ENCODE peak calls at places on chromosome 7, in four cellular contexts. T is A549, M is HepG2, A is K562. Z is an unnamed sample.

GRCh38 chr7:108420482-108420908 is 35.7 kb downstream of the NRCAM start:
- DNase-seq in M (no peak), T (peak), A (no peak), Z (no peak)

GRCh38 chr7:151836191-151836926 is 40.6 kb downstream of the PRKAG2 start:
- DNase-seq in A (no peak), M (no peak), T (no peak), Z (no peak)

GRCh38 chr7:123975049-123975448 is 50.0 kb downstream of the SPAM1 start:
- DNase-seq in M (no peak), A (no peak), T (no peak), Z (no peak)

GRCh38 chr7:93146465-93147127 is 1.6 kb downstream of the SAMD9L start:
- DNase-seq in M (no peak), A (no peak), T (no peak), Z (no peak)

GRCh38 chr7:133629696-133630095 is 376.8 kb downstream of the EXOC4 start:
- DNase-seq in A (no peak), T (no peak), M (no peak), Z (no peak)

GRCh38 chr7:21318916-21319270 is 109.0 kb upstream of the SP4 start:
- DNase-seq in T (no peak), A (no peak), M (no peak), Z (no peak)

GRCh38 chr7:157097569-157097968 is 41.2 kb upstream of the UBE3C start:
- DNase-seq in T (no peak), A (no peak), M (no peak), Z (no peak)

GRCh38 chr7:94396044-94396443 is 1.3 kb downstream of the COL1A2 start:
- DNase-seq in A (peak), T (no peak), M (no peak), Z (no peak)

GRCh38 chr7:155941688-155942087 is 129.4 kb upstream of the SHH start:
- DNase-seq in T (no peak), A (no peak), M (no peak), Z (no peak)

GRCh38 chr7:82859106-82859850 is 303.4 kb downstream of the PCLO start:
- DNase-seq in A (no peak), T (no peak), M (no peak), Z (no peak)
- TF ChIP-seq HMGXB4 in A (no peak), T (no peak), M (no peak), Z (no peak)

DNA sequence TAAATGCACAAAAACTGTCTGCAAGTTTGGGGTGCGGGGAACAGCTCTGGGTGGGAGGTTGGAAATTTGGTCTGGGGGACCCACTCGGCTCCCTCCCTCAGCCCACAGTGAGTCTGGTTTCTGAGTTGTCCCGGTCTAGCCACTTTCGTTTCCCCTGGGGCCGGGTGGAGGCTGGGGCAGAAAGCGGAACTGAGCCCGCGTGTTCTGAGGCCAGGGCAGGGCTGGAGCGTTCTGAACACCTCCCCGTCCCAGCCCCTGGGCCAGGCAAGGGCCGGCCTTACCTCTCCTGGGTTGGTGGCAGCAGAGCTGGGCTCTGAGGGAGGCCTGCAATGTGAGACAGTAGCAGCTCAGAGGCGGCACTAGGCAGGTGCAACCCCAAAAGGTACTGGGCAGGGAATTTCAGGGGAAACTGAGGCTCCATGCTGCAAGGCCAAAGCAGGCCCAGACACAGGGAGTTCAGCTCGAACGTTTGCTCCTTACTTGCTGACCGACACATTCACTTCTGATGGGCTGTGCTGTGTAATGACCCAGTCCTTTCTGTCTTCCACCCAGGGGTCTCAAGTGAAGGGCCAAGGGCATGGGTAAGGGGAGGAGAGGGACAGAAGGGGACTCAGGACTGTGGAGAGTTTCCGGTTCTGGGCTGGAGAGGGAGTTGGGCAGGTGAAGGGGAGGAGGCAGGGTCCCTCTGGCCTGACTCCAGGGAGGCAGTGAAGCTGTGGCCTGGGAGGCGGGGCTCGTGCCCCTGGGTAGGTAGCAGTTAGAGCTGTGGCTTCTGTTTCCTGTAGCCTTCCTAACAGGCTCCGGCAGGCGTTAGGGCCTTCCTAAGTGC is 3.0 kb downstream of the IRF5 start:
- DNase-seq in M (no peak), T (no peak), A (no peak), Z (peak)
- TF ChIP-seq HMGXB4 in M (no peak), T (no peak), A (no peak), Z (no peak)

GRCh38 chr7:6026011-6026819 is 5.0 kb upstream of the ANKRD61 start:
- DNase-seq in T (peak), A (peak), M (peak), Z (peak)
- TF ChIP-seq HMGXB4 in T (no peak), A (no peak), M (no peak), Z (no peak)

DNA sequence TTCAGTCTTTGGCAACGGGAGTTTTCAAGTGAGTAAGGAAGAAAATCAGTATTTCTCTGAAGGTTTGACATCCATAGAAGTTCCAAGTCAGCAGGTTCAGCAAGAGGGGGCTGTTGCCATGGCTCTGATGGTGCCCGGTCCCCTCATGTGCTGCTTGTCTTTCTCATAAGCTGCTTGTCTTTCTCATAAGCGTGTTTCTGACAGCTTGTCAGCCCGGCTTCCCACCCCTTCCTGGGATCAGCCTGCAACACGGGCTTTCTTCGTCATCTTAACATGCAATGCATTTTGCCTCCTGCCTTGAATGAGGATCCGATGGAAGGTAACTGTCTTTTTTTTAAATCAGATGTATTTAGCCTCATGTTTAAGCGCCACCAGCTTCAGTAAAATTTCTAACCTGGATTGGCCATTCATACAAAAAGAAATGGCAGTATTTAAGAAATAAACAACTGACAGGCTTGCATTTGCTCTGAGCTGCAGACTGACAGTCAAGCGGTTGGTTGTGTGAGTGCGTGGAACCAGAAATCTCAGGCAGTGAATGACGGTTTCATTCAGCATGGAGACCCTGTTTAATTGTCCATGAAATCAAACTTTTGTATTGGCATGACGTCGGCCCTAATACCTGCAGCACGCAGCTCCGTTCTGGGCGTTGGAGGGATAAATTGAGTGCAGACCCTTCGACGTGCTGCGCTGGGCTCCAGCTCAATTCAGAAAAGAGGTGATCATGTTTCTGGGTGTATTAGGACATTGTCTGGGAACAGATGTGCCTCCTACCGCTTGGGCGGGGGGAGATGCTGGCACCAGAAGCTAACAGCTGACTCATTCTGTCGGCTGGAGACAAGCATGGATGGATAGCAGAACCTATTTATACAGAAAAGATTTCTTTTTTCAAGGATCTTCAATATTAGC is 454.7 kb upstream of the FOXK1 start:
- DNase-seq in A (no peak), M (no peak), T (no peak), Z (no peak)
- TF ChIP-seq HMGXB4 in A (no peak), M (no peak), T (no peak), Z (no peak)

Z was measured in WTC11.